ENCODE peak calls at places on chromosomes 4 and X, in four cellular contexts. One of them, this sample, is unnamed.
A peak's percentile ranks its signal among the peaks of the same experiment; 100 is the strongest.

GRCh38 chrX:40908857-40909475 is 173.6 kb upstream of the MED14 start:
- DNase-seq in lower leg skin: no peak
- DNase-seq in kidney: no peak
- DNase-seq in GM12865: no peak
- DNase-seq in this sample: no peak

GRCh38 chr4:162461952-162462351 is 298.2 kb upstream of the FSTL5 start:
- DNase-seq in lower leg skin: no peak
- DNase-seq in kidney: no peak
- DNase-seq in GM12865: no peak
- DNase-seq in this sample: no peak

GRCh38 chrX:123860506-123860840 is 620 bp downstream of the XIAP start:
- DNase-seq in lower leg skin: no peak
- DNase-seq in kidney: no peak
- DNase-seq in GM12865: peak; percentile 69
- DNase-seq in this sample: no peak

GRCh38 chr4:16783119-16783518 is 115.3 kb downstream of the LDB2 start:
- DNase-seq in lower leg skin: no peak
- DNase-seq in kidney: no peak
- DNase-seq in GM12865: no peak
- DNase-seq in this sample: peak; percentile 17

GRCh38 chr4:89254847-89255246 is 52.8 kb downstream of the GPRIN3 start:
- DNase-seq in lower leg skin: no peak
- DNase-seq in kidney: peak; percentile 43
- DNase-seq in GM12865: peak; percentile 24
- DNase-seq in this sample: peak; percentile 70

GRCh38 chr4:120049732-120050494 is 16.7 kb downstream of the MAD2L1 start:
- DNase-seq in lower leg skin: peak; percentile 89
- DNase-seq in kidney: peak; percentile 54
- DNase-seq in GM12865: peak; percentile 82
- DNase-seq in this sample: peak; percentile 73

GRCh38 chr4:169594560-169595195 is 17.7 kb downstream of the NEK1 start:
- DNase-seq in lower leg skin: no peak
- DNase-seq in kidney: no peak
- DNase-seq in GM12865: no peak
- DNase-seq in this sample: no peak

GRCh38 chr4:136489101-136489500 is 1043.2 kb downstream of the PCDH18 start:
- DNase-seq in lower leg skin: no peak
- DNase-seq in kidney: no peak
- DNase-seq in GM12865: no peak
- DNase-seq in this sample: no peak

GRCh38 chrX:40310016-40310415 is 212.3 kb upstream of the BCOR start:
- DNase-seq in lower leg skin: peak; percentile 65
- DNase-seq in kidney: no peak
- DNase-seq in GM12865: no peak
- DNase-seq in this sample: no peak

GRCh38 chrX:108945883-108946523 is 209.6 kb upstream of the IRS4 start:
- DNase-seq in lower leg skin: peak; percentile 50
- DNase-seq in kidney: no peak
- DNase-seq in GM12865: no peak
- DNase-seq in this sample: no peak

GRCh38 chrX:53813663-53814440 is 127.3 kb upstream of the HUWE1 start:
- DNase-seq in lower leg skin: no peak
- DNase-seq in kidney: no peak
- DNase-seq in GM12865: no peak
- DNase-seq in this sample: no peak

GRCh38 chrX:130118941-130119640 is 8.8 kb upstream of the ELF4 start:
- DNase-seq in lower leg skin: no peak
- DNase-seq in kidney: no peak
- DNase-seq in GM12865: no peak
- DNase-seq in this sample: no peak

GRCh38 chr4:67158669-67159068 is 386.6 kb downstream of the CENPC start:
- DNase-seq in lower leg skin: no peak
- DNase-seq in kidney: no peak
- DNase-seq in GM12865: no peak
- DNase-seq in this sample: no peak

GRCh38 chr4:32462944-32463343 is 1742.8 kb downstream of the PCDH7 start:
- DNase-seq in lower leg skin: no peak
- DNase-seq in kidney: no peak
- DNase-seq in GM12865: peak; percentile 2
- DNase-seq in this sample: peak; percentile 70

GRCh38 chr4:109160494-109160893 is 142.0 kb downstream of the COL25A1 start:
- DNase-seq in lower leg skin: no peak
- DNase-seq in kidney: no peak
- DNase-seq in GM12865: no peak
- DNase-seq in this sample: no peak

GRCh38 chr4:178306565-178306964 is 864.3 kb upstream of the AGA start:
- DNase-seq in lower leg skin: no peak
- DNase-seq in kidney: no peak
- DNase-seq in GM12865: no peak
- DNase-seq in this sample: peak; percentile 14

GRCh38 chrX:22134681-22135080 is 102.6 kb downstream of the PHEX start:
- DNase-seq in lower leg skin: no peak
- DNase-seq in kidney: no peak
- DNase-seq in GM12865: no peak
- DNase-seq in this sample: no peak

GRCh38 chr4:77917075-77917474 is 54.4 kb downstream of the MRPL1 start:
- DNase-seq in lower leg skin: no peak
- DNase-seq in kidney: no peak
- DNase-seq in GM12865: no peak
- DNase-seq in this sample: no peak

GRCh38 chrX:386768-387575 is at the start of gene PPP2R3B:
- DNase-seq in lower leg skin: peak; percentile 100
- DNase-seq in kidney: peak; percentile 100
- DNase-seq in GM12865: peak; percentile 97
- DNase-seq in this sample: peak; percentile 100

GRCh38 chr4:186297013-186297645 is 31.1 kb downstream of the F11 start:
- DNase-seq in lower leg skin: no peak
- DNase-seq in kidney: no peak
- DNase-seq in GM12865: peak; percentile 51
- DNase-seq in this sample: peak; percentile 58

GRCh38 chrX:10286195-10286594 is 129.4 kb downstream of the CLCN4 start:
- DNase-seq in lower leg skin: no peak
- DNase-seq in kidney: no peak
- DNase-seq in GM12865: no peak
- DNase-seq in this sample: no peak

GRCh38 chrX:117788339-117788738 is 328.3 kb downstream of the KLHL13 start:
- DNase-seq in lower leg skin: no peak
- DNase-seq in kidney: no peak
- DNase-seq in GM12865: no peak
- DNase-seq in this sample: no peak

GRCh38 chrX:106862972-106863688 is 40.0 kb downstream of the RIPPLY1 start:
- DNase-seq in lower leg skin: no peak
- DNase-seq in kidney: no peak
- DNase-seq in GM12865: peak; percentile 28
- DNase-seq in this sample: peak; percentile 27

GRCh38 chr4:123444298-123444731 is 47.7 kb downstream of the SPRY1 start:
- DNase-seq in lower leg skin: no peak
- DNase-seq in kidney: peak; percentile 72
- DNase-seq in GM12865: peak; percentile 82
- DNase-seq in this sample: peak; percentile 61

GRCh38 chr4:7165874-7166201 is 26.5 kb upstream of the SORCS2 start:
- DNase-seq in lower leg skin: peak; percentile 74
- DNase-seq in kidney: no peak
- DNase-seq in GM12865: no peak
- DNase-seq in this sample: no peak

GRCh38 chr4:145207934-145208333 is 27.5 kb upstream of the OTUD4 start:
- DNase-seq in lower leg skin: no peak
- DNase-seq in kidney: no peak
- DNase-seq in GM12865: no peak
- DNase-seq in this sample: no peak

GRCh38 chr4:3662516-3662915 is 103.7 kb upstream of the ADRA2C start:
- DNase-seq in lower leg skin: no peak
- DNase-seq in kidney: no peak
- DNase-seq in GM12865: no peak
- DNase-seq in this sample: no peak

GRCh38 chrX:147602297-147602696 is 309.4 kb upstream of the FMR1 start:
- DNase-seq in lower leg skin: no peak
- DNase-seq in kidney: no peak
- DNase-seq in GM12865: no peak
- DNase-seq in this sample: peak; percentile 2

GRCh38 chr4:141395919-141396318 is 175.2 kb downstream of the ZNF330 start:
- DNase-seq in lower leg skin: no peak
- DNase-seq in kidney: no peak
- DNase-seq in GM12865: no peak
- DNase-seq in this sample: no peak

GRCh38 chrX:12245650-12246645 is 107.7 kb downstream of the FRMPD4 start:
- DNase-seq in lower leg skin: no peak
- DNase-seq in kidney: no peak
- DNase-seq in GM12865: no peak
- DNase-seq in this sample: no peak

GRCh38 chr4:56468097-56468422 is 643 bp downstream of the SRP72 start:
- DNase-seq in lower leg skin: no peak
- DNase-seq in kidney: no peak
- DNase-seq in GM12865: peak; percentile 64
- DNase-seq in this sample: peak; percentile 60

GRCh38 chr4:61924131-61924530 is 724.0 kb downstream of the ADGRL3 start:
- DNase-seq in lower leg skin: no peak
- DNase-seq in kidney: no peak
- DNase-seq in GM12865: no peak
- DNase-seq in this sample: no peak

GRCh38 chr4:151674804-151675290 is 86.0 kb downstream of the GATB start:
- DNase-seq in lower leg skin: peak; percentile 90
- DNase-seq in kidney: peak; percentile 85
- DNase-seq in GM12865: no peak
- DNase-seq in this sample: peak; percentile 71

GRCh38 chrX:15721911-15722310 is 16.2 kb upstream of the CA5B start:
- DNase-seq in lower leg skin: no peak
- DNase-seq in kidney: no peak
- DNase-seq in GM12865: no peak
- DNase-seq in this sample: no peak

GRCh38 chrX:129955682-129956081 is 26.8 kb upstream of the BCORL1 start:
- DNase-seq in lower leg skin: no peak
- DNase-seq in kidney: no peak
- DNase-seq in GM12865: no peak
- DNase-seq in this sample: no peak

GRCh38 chr4:173560896-173561295 is 30.9 kb upstream of the HAND2 start:
- DNase-seq in lower leg skin: no peak
- DNase-seq in kidney: no peak
- DNase-seq in GM12865: no peak
- DNase-seq in this sample: no peak

GRCh38 chr4:145484240-145484846 is 2.7 kb downstream of the SMAD1 start:
- DNase-seq in lower leg skin: no peak
- DNase-seq in kidney: no peak
- DNase-seq in GM12865: no peak
- DNase-seq in this sample: no peak

GRCh38 chrX:32195611-32196010 is 1015.7 kb downstream of the DMD start:
- DNase-seq in lower leg skin: no peak
- DNase-seq in kidney: no peak
- DNase-seq in GM12865: no peak
- DNase-seq in this sample: no peak

GRCh38 chr4:14719053-14719452 is 283.2 kb upstream of the CPEB2 start:
- DNase-seq in lower leg skin: peak; percentile 70
- DNase-seq in kidney: no peak
- DNase-seq in GM12865: no peak
- DNase-seq in this sample: no peak

GRCh38 chrX:69025802-69026301 is 139.4 kb downstream of the PJA1 start:
- DNase-seq in lower leg skin: no peak
- DNase-seq in kidney: no peak
- DNase-seq in GM12865: no peak
- DNase-seq in this sample: no peak